ENCODE peak calls at places on chromosomes 16 and 17, in seven cellular contexts. One of them, this sample, is unnamed.

GRCh38 chr16:81616321-81617020 is 162.6 kb upstream of the PLCG2 start:
- DNase-seq in stomach: peak; percentile 73
- DNase-seq in fibroblast of the aortic adventitia: peak; percentile 64
- DNase-seq in Caco-2: no peak
- DNase-seq in BJ: no peak
- DNase-seq in astrocyte of the cerebellum: no peak
- DNase-seq in AG04449: no peak
- DNase-seq in this sample: no peak

GRCh38 chr17:44010966-44011647 is 3.7 kb downstream of the TMEM101 start:
- DNase-seq in fibroblast of the aortic adventitia: peak; percentile 37
- DNase-seq in Caco-2: no peak
- DNase-seq in BJ: peak; percentile 44
- DNase-seq in AG04449: no peak
- DNase-seq in stomach: no peak
- DNase-seq in astrocyte of the cerebellum: peak; percentile 81
- DNase-seq in this sample: no peak

GRCh38 chr16:56227936-56228335 is 36.6 kb downstream of the GNAO1 start:
- DNase-seq in stomach: no peak
- DNase-seq in AG04449: no peak
- DNase-seq in Caco-2: no peak
- DNase-seq in astrocyte of the cerebellum: no peak
- DNase-seq in fibroblast of the aortic adventitia: no peak
- DNase-seq in BJ: no peak
- DNase-seq in this sample: no peak

GRCh38 chr17:35241520-35241919 is 1.4 kb upstream of the SLFN5 start:
- DNase-seq in stomach: no peak
- DNase-seq in Caco-2: no peak
- DNase-seq in astrocyte of the cerebellum: no peak
- DNase-seq in AG04449: no peak
- DNase-seq in BJ: no peak
- DNase-seq in fibroblast of the aortic adventitia: no peak
- DNase-seq in this sample: no peak

GRCh38 chr17:41773190-41773588 is 13.3 kb downstream of the JUP start:
- DNase-seq in fibroblast of the aortic adventitia: peak; percentile 64
- DNase-seq in AG04449: peak; percentile 33
- DNase-seq in stomach: peak; percentile 87
- DNase-seq in BJ: peak; percentile 61
- DNase-seq in Caco-2: peak; percentile 81
- DNase-seq in astrocyte of the cerebellum: peak; percentile 71
- DNase-seq in this sample: no peak

GRCh38 chr16:2464333-2464732 is 4.4 kb downstream of the TEDC2 start:
- DNase-seq in stomach: no peak
- DNase-seq in astrocyte of the cerebellum: no peak
- DNase-seq in BJ: no peak
- DNase-seq in fibroblast of the aortic adventitia: no peak
- DNase-seq in Caco-2: no peak
- DNase-seq in AG04449: no peak
- DNase-seq in this sample: no peak

GRCh38 chr16:61814716-61815347 is 221.4 kb downstream of the CDH8 start:
- DNase-seq in stomach: no peak
- DNase-seq in AG04449: no peak
- DNase-seq in astrocyte of the cerebellum: no peak
- DNase-seq in BJ: no peak
- DNase-seq in Caco-2: no peak
- DNase-seq in fibroblast of the aortic adventitia: no peak
- DNase-seq in this sample: no peak

GRCh38 chr16:29940656-29941055 is 14.6 kb upstream of the KCTD13 start:
- DNase-seq in BJ: no peak
- DNase-seq in stomach: no peak
- DNase-seq in Caco-2: no peak
- DNase-seq in astrocyte of the cerebellum: no peak
- DNase-seq in AG04449: no peak
- DNase-seq in fibroblast of the aortic adventitia: no peak
- DNase-seq in this sample: no peak

GRCh38 chr17:10803830-10804498 is at the start of gene TMEM238L:
- DNase-seq in fibroblast of the aortic adventitia: no peak
- DNase-seq in AG04449: no peak
- DNase-seq in astrocyte of the cerebellum: no peak
- DNase-seq in stomach: peak; percentile 91
- DNase-seq in Caco-2: no peak
- DNase-seq in BJ: no peak
- DNase-seq in this sample: no peak

GRCh38 chr16:82094942-82095540 is 60.0 kb downstream of the HSD17B2 start:
- DNase-seq in astrocyte of the cerebellum: no peak
- DNase-seq in AG04449: no peak
- DNase-seq in BJ: no peak
- DNase-seq in stomach: no peak
- DNase-seq in Caco-2: no peak
- DNase-seq in fibroblast of the aortic adventitia: no peak
- DNase-seq in this sample: no peak

GRCh38 chr17:7887038-7887481 is 1.5 kb upstream of the CHD3 start:
- DNase-seq in stomach: no peak
- DNase-seq in fibroblast of the aortic adventitia: no peak
- DNase-seq in BJ: no peak
- DNase-seq in AG04449: no peak
- DNase-seq in Caco-2: no peak
- DNase-seq in astrocyte of the cerebellum: no peak
- DNase-seq in this sample: no peak

GRCh38 chr17:17834974-17835373 is 1.8 kb downstream of the SREBF1 start:
- DNase-seq in BJ: no peak
- DNase-seq in stomach: no peak
- DNase-seq in fibroblast of the aortic adventitia: no peak
- DNase-seq in astrocyte of the cerebellum: no peak
- DNase-seq in AG04449: no peak
- DNase-seq in Caco-2: no peak
- DNase-seq in this sample: no peak

GRCh38 chr17:351875-352420 is 659 bp downstream of the RPH3AL start:
- DNase-seq in stomach: no peak
- DNase-seq in BJ: no peak
- DNase-seq in fibroblast of the aortic adventitia: no peak
- DNase-seq in Caco-2: no peak
- DNase-seq in AG04449: no peak
- DNase-seq in astrocyte of the cerebellum: no peak
- DNase-seq in this sample: no peak

GRCh38 chr16:83615553-83615952 is 192.2 kb upstream of the HSBP1 start:
- DNase-seq in BJ: no peak
- DNase-seq in stomach: no peak
- DNase-seq in Caco-2: no peak
- DNase-seq in AG04449: no peak
- DNase-seq in astrocyte of the cerebellum: no peak
- DNase-seq in fibroblast of the aortic adventitia: peak; percentile 13
- DNase-seq in this sample: no peak

GRCh38 chr17:74249966-74250365 is 24.1 kb upstream of the DNAI2 start:
- DNase-seq in astrocyte of the cerebellum: no peak
- DNase-seq in AG04449: no peak
- DNase-seq in BJ: no peak
- DNase-seq in stomach: no peak
- DNase-seq in Caco-2: no peak
- DNase-seq in fibroblast of the aortic adventitia: no peak
- DNase-seq in this sample: no peak

GRCh38 chr16:78216166-78216745 is 116.8 kb downstream of the WWOX start:
- DNase-seq in stomach: no peak
- DNase-seq in AG04449: no peak
- DNase-seq in astrocyte of the cerebellum: no peak
- DNase-seq in BJ: no peak
- DNase-seq in Caco-2: no peak
- DNase-seq in fibroblast of the aortic adventitia: no peak
- DNase-seq in this sample: no peak

GRCh38 chr17:31494259-31495048 is 103.0 kb downstream of the RAB11FIP4 start:
- DNase-seq in stomach: peak; percentile 44
- DNase-seq in BJ: no peak
- DNase-seq in astrocyte of the cerebellum: no peak
- DNase-seq in Caco-2: no peak
- DNase-seq in AG04449: no peak
- DNase-seq in fibroblast of the aortic adventitia: no peak
- DNase-seq in this sample: no peak

GRCh38 chr17:3887811-3888210 is 5.0 kb downstream of the CAMKK1 start:
- DNase-seq in Caco-2: no peak
- DNase-seq in fibroblast of the aortic adventitia: no peak
- DNase-seq in astrocyte of the cerebellum: no peak
- DNase-seq in stomach: no peak
- DNase-seq in BJ: no peak
- DNase-seq in AG04449: no peak
- DNase-seq in this sample: no peak

GRCh38 chr17:31486351-31487062 is 95.0 kb downstream of the RAB11FIP4 start:
- DNase-seq in fibroblast of the aortic adventitia: no peak
- DNase-seq in Caco-2: no peak
- DNase-seq in AG04449: no peak
- DNase-seq in astrocyte of the cerebellum: no peak
- DNase-seq in BJ: no peak
- DNase-seq in stomach: peak; percentile 75
- DNase-seq in this sample: no peak

GRCh38 chr16:424623-425081 is 797 bp upstream of the RAB11FIP3 start:
- DNase-seq in fibroblast of the aortic adventitia: no peak
- DNase-seq in BJ: no peak
- DNase-seq in astrocyte of the cerebellum: no peak
- DNase-seq in Caco-2: peak; percentile 30
- DNase-seq in stomach: peak; percentile 40
- DNase-seq in AG04449: no peak
- DNase-seq in this sample: no peak

GRCh38 chr17:9912146-9913099 is 7.4 kb upstream of the RCVRN start:
- DNase-seq in astrocyte of the cerebellum: no peak
- DNase-seq in AG04449: no peak
- DNase-seq in Caco-2: no peak
- DNase-seq in BJ: no peak
- DNase-seq in stomach: no peak
- DNase-seq in fibroblast of the aortic adventitia: no peak
- DNase-seq in this sample: no peak

GRCh38 chr16:1029259-1029545 is 43.3 kb upstream of the SSTR5 start:
- DNase-seq in AG04449: no peak
- DNase-seq in BJ: no peak
- DNase-seq in Caco-2: no peak
- DNase-seq in fibroblast of the aortic adventitia: no peak
- DNase-seq in stomach: no peak
- DNase-seq in astrocyte of the cerebellum: no peak
- DNase-seq in this sample: no peak

GRCh38 chr17:69485901-69486643 is 71.6 kb downstream of the MAP2K6 start:
- DNase-seq in BJ: no peak
- DNase-seq in fibroblast of the aortic adventitia: no peak
- DNase-seq in AG04449: no peak
- DNase-seq in stomach: no peak
- DNase-seq in astrocyte of the cerebellum: no peak
- DNase-seq in Caco-2: no peak
- DNase-seq in this sample: no peak

DNA sequence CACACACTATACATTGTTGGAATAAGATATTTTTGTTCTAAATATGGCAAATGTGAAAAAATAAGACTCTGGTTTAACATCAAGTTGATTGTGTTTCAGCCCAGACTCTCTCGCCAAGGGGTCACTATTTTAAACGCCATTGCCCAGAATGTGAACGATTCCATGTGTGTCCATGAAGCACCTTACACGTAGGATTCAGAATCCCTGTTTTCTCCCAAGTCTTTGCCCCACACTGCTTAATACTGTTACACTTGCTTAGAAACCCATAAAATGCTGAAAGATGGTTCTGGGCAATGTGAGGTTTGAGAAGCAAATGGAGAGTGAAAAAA is 7.7 kb downstream of the HS3ST3B1 start:
- DNase-seq in astrocyte of the cerebellum: no peak
- DNase-seq in AG04449: no peak
- DNase-seq in fibroblast of the aortic adventitia: no peak
- DNase-seq in stomach: no peak
- DNase-seq in Caco-2: no peak
- DNase-seq in BJ: no peak
- DNase-seq in this sample: no peak
- H3K4me3 ChIP-seq in astrocyte of the cerebellum: peak overlapping the region; percentile 53
- H3K4me3 ChIP-seq in AG04449: peak overlapping the region; percentile 55
- H3K4me3 ChIP-seq in fibroblast of the aortic adventitia: peak overlapping the region; percentile 67
- H3K4me3 ChIP-seq in stomach: peak overlapping the region; percentile 53
- H3K4me3 ChIP-seq in Caco-2: no peak overlapping the region
- H3K4me3 ChIP-seq in BJ: peak overlapping the region; percentile 49
- H3K4me3 ChIP-seq in this sample: peak overlapping the region; percentile 58

DNA sequence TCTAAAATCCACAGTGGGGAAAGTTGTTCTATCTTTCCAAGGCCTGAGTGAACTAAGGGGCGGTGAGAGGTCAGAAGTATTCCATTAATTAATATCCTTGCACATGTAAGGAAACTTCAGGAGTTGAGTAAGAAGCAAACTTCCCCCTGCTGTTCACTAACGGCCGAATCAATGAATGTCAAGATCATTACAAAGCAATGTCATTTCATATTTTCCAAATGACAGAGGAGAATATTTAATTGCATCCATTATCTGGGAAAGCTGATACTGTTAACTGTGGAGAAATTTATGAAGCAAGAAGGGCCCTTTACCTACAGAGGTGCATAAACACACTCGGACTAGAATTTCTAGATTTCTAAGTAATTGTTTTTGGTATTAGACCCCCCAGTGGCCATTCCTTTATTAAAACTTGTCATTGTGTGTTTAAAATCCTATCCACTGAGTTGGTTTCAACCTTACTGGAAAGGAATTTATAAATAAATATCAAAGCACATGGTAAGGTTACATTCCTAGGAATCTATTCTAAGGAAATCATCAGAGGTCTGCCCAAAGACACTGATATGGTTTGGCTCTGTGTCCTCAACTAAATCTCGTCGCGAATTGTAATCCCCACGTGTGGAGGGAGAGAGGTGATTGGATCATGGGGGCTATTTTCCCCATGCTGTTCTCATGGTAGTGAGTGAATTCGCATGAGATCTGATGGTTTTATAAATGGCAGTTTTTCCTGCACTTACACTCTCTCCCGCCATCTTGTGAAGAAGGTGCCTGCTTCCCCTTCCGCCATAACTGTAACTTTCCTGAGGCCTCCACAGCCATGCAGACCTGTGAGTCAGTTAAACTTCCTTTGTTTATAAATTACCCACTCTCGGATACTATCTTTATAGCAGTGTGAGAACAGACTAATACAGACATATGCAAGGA is 20.4 kb upstream of the SMURF2 start:
- DNase-seq in astrocyte of the cerebellum: no peak
- DNase-seq in stomach: no peak
- DNase-seq in AG04449: no peak
- DNase-seq in fibroblast of the aortic adventitia: peak; percentile 77
- DNase-seq in BJ: no peak
- DNase-seq in Caco-2: no peak
- DNase-seq in this sample: no peak
- TF ChIP-seq CTCF in astrocyte of the cerebellum: no peak
- TF ChIP-seq CTCF in stomach: no peak
- TF ChIP-seq CTCF in AG04449: no peak
- TF ChIP-seq CTCF in fibroblast of the aortic adventitia: no peak
- TF ChIP-seq CTCF in BJ: no peak
- TF ChIP-seq CTCF in Caco-2: no peak
- TF ChIP-seq CTCF in this sample: no peak

GRCh38 chr17:82302991-82303943 is 14.1 kb downstream of the CD7 start:
- DNase-seq in AG04449: no peak
- DNase-seq in Caco-2: no peak
- DNase-seq in stomach: no peak
- DNase-seq in astrocyte of the cerebellum: no peak
- DNase-seq in fibroblast of the aortic adventitia: no peak
- DNase-seq in BJ: no peak
- DNase-seq in this sample: no peak
- H3K4me3 ChIP-seq in AG04449: no peak overlapping the region
- H3K4me3 ChIP-seq in Caco-2: no peak overlapping the region
- H3K4me3 ChIP-seq in stomach: no peak overlapping the region
- H3K4me3 ChIP-seq in astrocyte of the cerebellum: no peak overlapping the region
- H3K4me3 ChIP-seq in fibroblast of the aortic adventitia: no peak overlapping the region
- H3K4me3 ChIP-seq in BJ: no peak overlapping the region
- H3K4me3 ChIP-seq in this sample: no peak overlapping the region

DNA sequence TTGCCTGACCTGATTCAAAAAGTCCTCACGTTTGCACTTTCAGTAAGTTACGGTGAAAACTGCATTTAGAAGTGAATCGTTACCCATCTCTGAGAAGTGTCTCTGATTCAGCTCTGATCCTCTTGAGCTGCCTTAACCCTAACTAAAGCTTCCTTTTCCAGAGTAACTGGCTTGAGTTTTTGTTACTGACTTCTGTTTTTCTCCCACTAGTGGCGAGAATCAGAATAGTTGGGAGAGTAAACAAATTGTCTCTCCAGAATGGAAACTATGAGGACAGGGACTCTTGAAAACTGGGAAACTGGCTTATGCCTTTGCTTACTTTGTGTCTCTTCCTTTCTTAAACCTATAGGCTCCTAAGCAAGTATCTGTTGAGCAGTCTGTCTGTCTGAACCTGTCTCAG is 31.3 kb upstream of the KPNB1 start:
- DNase-seq in Caco-2: peak; percentile 62
- DNase-seq in fibroblast of the aortic adventitia: no peak
- DNase-seq in BJ: no peak
- DNase-seq in stomach: no peak
- DNase-seq in astrocyte of the cerebellum: peak; percentile 9
- DNase-seq in AG04449: no peak
- DNase-seq in this sample: no peak
- TF ChIP-seq CTCF in Caco-2: peak; percentile 78
- TF ChIP-seq CTCF in fibroblast of the aortic adventitia: peak; percentile 34
- TF ChIP-seq CTCF in BJ: peak; percentile 32
- TF ChIP-seq CTCF in stomach: no peak
- TF ChIP-seq CTCF in astrocyte of the cerebellum: peak; percentile 50
- TF ChIP-seq CTCF in AG04449: peak; percentile 4
- TF ChIP-seq CTCF in this sample: peak; percentile 39

This sample was measured in retinal pigment epithelial cell.